ENCODE peak calls at places on chromosomes 16 and 17, in seven cellular contexts. S is ovary; J is AG10803; N is GOT3; R is nephron progenitor cell; C is stimulated activated CD8-positive, alpha-beta memory T cell treated with anti-CD3 and anti-CD28 coated beads, Interleukin-4, amount 100 ng/mL, for 48 hours; L is pancreas. U is an unnamed sample.

GRCh38 chr17:59962739-59963318 is 1.7 kb downstream of the RNFT1 start:
- DNase-seq in S (no peak), J (no peak), N (no peak), R (no peak), C (no peak), L (no peak), U (no peak)

GRCh38 chr16:1002399-1003161 is 21.0 kb downstream of the SOX8 start:
- DNase-seq in S (no peak), J (peak), N (peak), R (no peak), C (peak), L (no peak), U (no peak)

GRCh38 chr16:65249768-65250167 is 127.9 kb upstream of the CDH11 start:
- DNase-seq in S (peak), J (peak), N (no peak), R (peak), C (no peak), L (no peak), U (no peak)

GRCh38 chr17:72342582-72343527 is 222.0 kb downstream of the SOX9 start:
- DNase-seq in S (no peak), J (peak), N (no peak), R (peak), C (no peak), L (peak), U (no peak)

GRCh38 chr17:59746849-59747445 is 39.5 kb downstream of the VMP1 start:
- DNase-seq in S (no peak), J (peak), N (no peak), R (no peak), C (no peak), L (no peak), U (no peak)

GRCh38 chr17:4533522-4534502 is 21.4 kb downstream of the MYBBP1A start:
- DNase-seq in S (no peak), J (no peak), N (no peak), R (no peak), C (peak), L (no peak), U (peak)

GRCh38 chr17:77735341-77736206 is 222.9 kb upstream of the TNRC6C start:
- DNase-seq in S (no peak), J (no peak), N (no peak), R (no peak), C (peak), L (no peak), U (peak)

GRCh38 chr17:49015179-49015923 is 18.2 kb downstream of the IGF2BP1 start:
- DNase-seq in S (no peak), J (no peak), N (no peak), R (no peak), C (no peak), L (no peak), U (no peak)

U was measured in right lobe of liver.